ENCODE peak calls at places on chromosomes 1 and 21, in four cellular contexts. One of them, this sample, is unnamed.

GRCh38 chr1:243345205-243345604 is 89.4 kb downstream of the SDCCAG8 start:
- DNase-seq in left lung: no peak
- DNase-seq in non-pigmented ciliary epithelial cell: no peak
- DNase-seq in activated T-cell treated with anti-CD3 and anti-CD28 coated beads for 24 hours: no peak
- DNase-seq in this sample: no peak

GRCh38 chr1:235990376-235990795 is 74.5 kb downstream of the NID1 start:
- DNase-seq in non-pigmented ciliary epithelial cell: no peak
- DNase-seq in activated T-cell treated with anti-CD3 and anti-CD28 coated beads for 24 hours: no peak
- DNase-seq in left lung: no peak
- DNase-seq in this sample: no peak

GRCh38 chr1:10107985-10108663 is 75.4 kb downstream of the UBE4B start:
- DNase-seq in activated T-cell treated with anti-CD3 and anti-CD28 coated beads for 24 hours: no peak
- DNase-seq in non-pigmented ciliary epithelial cell: peak
- DNase-seq in left lung: no peak
- DNase-seq in this sample: no peak

GRCh38 chr1:175221548-175222175 is 29.1 kb upstream of the KIAA0040 start:
- DNase-seq in non-pigmented ciliary epithelial cell: no peak
- DNase-seq in activated T-cell treated with anti-CD3 and anti-CD28 coated beads for 24 hours: no peak
- DNase-seq in left lung: no peak
- DNase-seq in this sample: no peak

GRCh38 chr1:75765697-75766355 is 20.2 kb upstream of the RABGGTB start:
- DNase-seq in left lung: no peak
- DNase-seq in activated T-cell treated with anti-CD3 and anti-CD28 coated beads for 24 hours: no peak
- DNase-seq in non-pigmented ciliary epithelial cell: peak
- DNase-seq in this sample: no peak

GRCh38 chr1:210363119-210363518 is 34.4 kb downstream of the HHAT start:
- DNase-seq in activated T-cell treated with anti-CD3 and anti-CD28 coated beads for 24 hours: no peak
- DNase-seq in left lung: no peak
- DNase-seq in non-pigmented ciliary epithelial cell: no peak
- DNase-seq in this sample: no peak

GRCh38 chr1:227299688-227300087 is 18.6 kb downstream of the CDC42BPA start:
- DNase-seq in non-pigmented ciliary epithelial cell: no peak
- DNase-seq in left lung: no peak
- DNase-seq in activated T-cell treated with anti-CD3 and anti-CD28 coated beads for 24 hours: no peak
- DNase-seq in this sample: no peak

GRCh38 chr21:45465611-45466329 is 60.8 kb downstream of the COL18A1 start:
- DNase-seq in non-pigmented ciliary epithelial cell: no peak
- DNase-seq in left lung: peak
- DNase-seq in activated T-cell treated with anti-CD3 and anti-CD28 coated beads for 24 hours: no peak
- DNase-seq in this sample: no peak

GRCh38 chr1:203342192-203342940 is 8.6 kb downstream of the FMOD start:
- DNase-seq in activated T-cell treated with anti-CD3 and anti-CD28 coated beads for 24 hours: peak
- DNase-seq in non-pigmented ciliary epithelial cell: no peak
- DNase-seq in left lung: no peak
- DNase-seq in this sample: peak

GRCh38 chr1:93288558-93288957 is 57.1 kb upstream of the DR1 start:
- DNase-seq in non-pigmented ciliary epithelial cell: no peak
- DNase-seq in activated T-cell treated with anti-CD3 and anti-CD28 coated beads for 24 hours: no peak
- DNase-seq in left lung: no peak
- DNase-seq in this sample: no peak

GRCh38 chr1:1290238-1290731 is 10.0 kb downstream of the SCNN1D start:
- DNase-seq in activated T-cell treated with anti-CD3 and anti-CD28 coated beads for 24 hours: peak
- DNase-seq in non-pigmented ciliary epithelial cell: no peak
- DNase-seq in left lung: no peak
- DNase-seq in this sample: peak

GRCh38 chr21:15788847-15789548 is 59.2 kb downstream of the USP25 start:
- DNase-seq in left lung: no peak
- DNase-seq in activated T-cell treated with anti-CD3 and anti-CD28 coated beads for 24 hours: no peak
- DNase-seq in non-pigmented ciliary epithelial cell: peak
- DNase-seq in this sample: no peak

GRCh38 chr1:51290489-51290847 is 39.9 kb downstream of the TTC39A start:
- DNase-seq in non-pigmented ciliary epithelial cell: no peak
- DNase-seq in left lung: no peak
- DNase-seq in activated T-cell treated with anti-CD3 and anti-CD28 coated beads for 24 hours: no peak
- DNase-seq in this sample: no peak

GRCh38 chr1:47621483-47621882 is 183.6 kb downstream of the FOXD2 start:
- DNase-seq in activated T-cell treated with anti-CD3 and anti-CD28 coated beads for 24 hours: no peak
- DNase-seq in left lung: no peak
- DNase-seq in non-pigmented ciliary epithelial cell: no peak
- DNase-seq in this sample: no peak

GRCh38 chr1:170032531-170033295 is 41.8 kb downstream of the KIFAP3 start:
- DNase-seq in activated T-cell treated with anti-CD3 and anti-CD28 coated beads for 24 hours: no peak
- DNase-seq in non-pigmented ciliary epithelial cell: no peak
- DNase-seq in left lung: no peak
- DNase-seq in this sample: no peak

GRCh38 chr1:226738421-226738994 is 574 bp downstream of the ITPKB start:
- DNase-seq in left lung: peak
- DNase-seq in activated T-cell treated with anti-CD3 and anti-CD28 coated beads for 24 hours: no peak
- DNase-seq in non-pigmented ciliary epithelial cell: no peak
- DNase-seq in this sample: peak

GRCh38 chr1:25195835-25196234 is 36.5 kb downstream of the SYF2 start:
- DNase-seq in non-pigmented ciliary epithelial cell: no peak
- DNase-seq in left lung: no peak
- DNase-seq in activated T-cell treated with anti-CD3 and anti-CD28 coated beads for 24 hours: no peak
- DNase-seq in this sample: no peak

GRCh38 chr1:154988053-154988954 is 5.1 kb upstream of the LENEP start:
- DNase-seq in non-pigmented ciliary epithelial cell: no peak
- DNase-seq in left lung: no peak
- DNase-seq in activated T-cell treated with anti-CD3 and anti-CD28 coated beads for 24 hours: no peak
- DNase-seq in this sample: no peak

GRCh38 chr1:241730031-241730430 is 78.0 kb downstream of the WDR64 start:
- DNase-seq in non-pigmented ciliary epithelial cell: no peak
- DNase-seq in activated T-cell treated with anti-CD3 and anti-CD28 coated beads for 24 hours: no peak
- DNase-seq in left lung: no peak
- DNase-seq in this sample: no peak

GRCh38 chr1:87408665-87409248 is 80.1 kb downstream of the LMO4 start:
- DNase-seq in left lung: no peak
- DNase-seq in activated T-cell treated with anti-CD3 and anti-CD28 coated beads for 24 hours: no peak
- DNase-seq in non-pigmented ciliary epithelial cell: no peak
- DNase-seq in this sample: no peak

GRCh38 chr1:84253891-84254290 is 47.6 kb upstream of the SAMD13 start:
- DNase-seq in non-pigmented ciliary epithelial cell: peak
- DNase-seq in left lung: peak
- DNase-seq in activated T-cell treated with anti-CD3 and anti-CD28 coated beads for 24 hours: no peak
- DNase-seq in this sample: no peak

GRCh38 chr1:56894014-56894413 is 39.4 kb downstream of the C8A start:
- DNase-seq in left lung: no peak
- DNase-seq in non-pigmented ciliary epithelial cell: no peak
- DNase-seq in activated T-cell treated with anti-CD3 and anti-CD28 coated beads for 24 hours: no peak
- DNase-seq in this sample: no peak

GRCh38 chr1:248404024-248404423 is 1.2 kb downstream of the OR2T1 start:
- DNase-seq in non-pigmented ciliary epithelial cell: no peak
- DNase-seq in left lung: no peak
- DNase-seq in activated T-cell treated with anti-CD3 and anti-CD28 coated beads for 24 hours: no peak
- DNase-seq in this sample: no peak

GRCh38 chr1:9289724-9290493 is 2.8 kb upstream of the SPSB1 start:
- DNase-seq in activated T-cell treated with anti-CD3 and anti-CD28 coated beads for 24 hours: no peak
- DNase-seq in non-pigmented ciliary epithelial cell: peak
- DNase-seq in left lung: no peak
- DNase-seq in this sample: no peak

GRCh38 chr1:53552981-53553733 is 94.0 kb downstream of the DMRTB1 start:
- DNase-seq in non-pigmented ciliary epithelial cell: no peak
- DNase-seq in left lung: peak
- DNase-seq in activated T-cell treated with anti-CD3 and anti-CD28 coated beads for 24 hours: no peak
- DNase-seq in this sample: no peak

GRCh38 chr1:165376811-165377153 is 20.3 kb upstream of the LMX1A start:
- DNase-seq in activated T-cell treated with anti-CD3 and anti-CD28 coated beads for 24 hours: no peak
- DNase-seq in non-pigmented ciliary epithelial cell: no peak
- DNase-seq in left lung: no peak
- DNase-seq in this sample: no peak

GRCh38 chr1:15454256-15454655 is 2.3 kb upstream of the CELA2A start:
- DNase-seq in non-pigmented ciliary epithelial cell: peak
- DNase-seq in activated T-cell treated with anti-CD3 and anti-CD28 coated beads for 24 hours: no peak
- DNase-seq in left lung: no peak
- DNase-seq in this sample: no peak

This sample was measured in activated T-helper 2 cell treated with anti-CD3 and anti-CD28 coated beads, Interferon-gamma antibody, Interleukin-2, Interleukin-4, amounts not matched to agents 10 μg/mL and 5 μg/mL and 100 μg/mL, durations not matched to agents 14 hours and 24 hours and 36 hours.